ENCODE peak calls at places on chromosomes 12 and 14, in four cellular contexts. One of them, this sample, is unnamed.

GRCh38 chr14:49880267-49881064 is 12.4 kb upstream of the ARF6 start:
- DNase-seq in HL-60: no peak
- DNase-seq in K562: no peak
- DNase-seq in GM12878: no peak
- DNase-seq in this sample: no peak

GRCh38 chr14:96264200-96264553 is 8.2 kb downstream of the BDKRB1 start:
- DNase-seq in HL-60: no peak
- DNase-seq in K562: no peak
- DNase-seq in GM12878: no peak
- DNase-seq in this sample: no peak

GRCh38 chr12:44930972-44931600 is 55.0 kb upstream of the NELL2 start:
- DNase-seq in HL-60: no peak
- DNase-seq in K562: peak; percentile 19
- DNase-seq in GM12878: no peak
- DNase-seq in this sample: no peak

GRCh38 chr12:75579552-75579951 is 68.1 kb upstream of the KRR1 start:
- DNase-seq in HL-60: no peak
- DNase-seq in K562: no peak
- DNase-seq in GM12878: no peak
- DNase-seq in this sample: no peak

GRCh38 chr12:46430340-46430948 is 57.9 kb upstream of the SLC38A2 start:
- DNase-seq in HL-60: peak; percentile 37
- DNase-seq in K562: peak; percentile 24
- DNase-seq in GM12878: peak; percentile 64
- DNase-seq in this sample: no peak

GRCh38 chr14:32307881-32308582 is 21.1 kb upstream of the AKAP6 start:
- DNase-seq in HL-60: no peak
- DNase-seq in K562: no peak
- DNase-seq in GM12878: no peak
- DNase-seq in this sample: no peak

GRCh38 chr14:105850853-105851581 is 324.6 kb downstream of the TMEM121 start:
- DNase-seq in HL-60: no peak
- DNase-seq in K562: no peak
- DNase-seq in GM12878: no peak
- DNase-seq in this sample: no peak

GRCh38 chr12:131171029-131171428 is 217.3 kb downstream of the ADGRD1 start:
- DNase-seq in HL-60: no peak
- DNase-seq in K562: no peak
- DNase-seq in GM12878: no peak
- DNase-seq in this sample: no peak

GRCh38 chr14:62269204-62269603 is 507.0 kb downstream of the SNAPC1 start:
- DNase-seq in HL-60: no peak
- DNase-seq in K562: no peak
- DNase-seq in GM12878: no peak
- DNase-seq in this sample: no peak

GRCh38 chr14:68036203-68036602 is 216.6 kb downstream of the RAD51B start:
- DNase-seq in HL-60: no peak
- DNase-seq in K562: no peak
- DNase-seq in GM12878: no peak
- DNase-seq in this sample: no peak
- TF ChIP-seq SPI1 in HL-60: no peak
- TF ChIP-seq SPI1 in K562: no peak
- TF ChIP-seq SPI1 in GM12878: no peak
- TF ChIP-seq SPI1 in this sample: no peak

GRCh38 chr12:120562906-120563305 is 18.3 kb downstream of the POP5 start:
- DNase-seq in HL-60: no peak
- DNase-seq in K562: no peak
- DNase-seq in GM12878: no peak
- DNase-seq in this sample: no peak

GRCh38 chr12:120563495-120563894 is 17.7 kb downstream of the POP5 start:
- DNase-seq in HL-60: no peak
- DNase-seq in K562: no peak
- DNase-seq in GM12878: no peak
- DNase-seq in this sample: no peak
- TF ChIP-seq POLR2AphosphoS5 in HL-60: no peak
- TF ChIP-seq POLR2AphosphoS5 in K562: no peak
- TF ChIP-seq POLR2AphosphoS5 in GM12878: no peak
- TF ChIP-seq POLR2AphosphoS5 in this sample: no peak

DNA sequence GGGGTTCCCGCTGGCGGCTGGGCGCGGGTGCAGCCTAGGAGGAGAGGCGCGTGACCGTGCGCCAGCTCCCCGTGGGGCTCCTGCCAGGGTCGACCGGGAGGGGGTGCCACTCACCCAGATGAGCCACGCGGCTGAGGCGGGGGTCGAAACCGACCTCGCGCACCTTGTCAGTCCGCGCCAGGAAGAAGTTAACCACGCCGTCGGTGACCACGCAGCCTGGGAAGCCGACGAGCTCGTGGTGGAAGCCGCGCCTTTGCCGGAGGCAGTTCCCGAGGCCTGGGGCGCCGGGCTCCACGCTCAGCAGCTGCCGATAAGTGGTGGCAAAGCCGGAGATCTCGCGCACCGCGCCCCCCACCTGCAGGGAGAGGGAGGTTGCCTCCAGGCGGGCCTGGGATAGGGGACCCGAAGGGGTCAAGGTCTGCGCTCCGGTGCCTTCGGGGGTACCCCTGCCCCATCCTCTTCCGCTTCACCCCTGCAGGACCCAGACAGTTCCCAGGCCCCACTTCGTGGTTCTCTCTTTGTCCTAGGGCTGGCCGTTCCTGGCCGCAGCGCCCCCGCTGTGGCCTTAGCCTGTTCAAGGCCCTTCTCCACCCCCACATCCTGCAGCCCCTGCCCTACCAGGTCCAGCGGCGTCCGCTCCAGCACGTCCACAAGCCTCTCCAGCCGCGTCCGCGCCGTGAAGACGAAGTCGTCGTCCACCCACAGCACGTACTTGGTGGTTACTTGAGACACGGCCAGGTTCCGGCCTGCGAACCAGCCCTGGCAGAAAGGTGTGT is 5.3 kb downstream of the B4GALNT1 start:
- DNase-seq in HL-60: no peak
- DNase-seq in K562: no peak
- DNase-seq in GM12878: no peak
- DNase-seq in this sample: no peak
- TF ChIP-seq SPI1 in HL-60: no peak
- TF ChIP-seq SPI1 in K562: no peak
- TF ChIP-seq SPI1 in GM12878: no peak
- TF ChIP-seq SPI1 in this sample: no peak

DNA sequence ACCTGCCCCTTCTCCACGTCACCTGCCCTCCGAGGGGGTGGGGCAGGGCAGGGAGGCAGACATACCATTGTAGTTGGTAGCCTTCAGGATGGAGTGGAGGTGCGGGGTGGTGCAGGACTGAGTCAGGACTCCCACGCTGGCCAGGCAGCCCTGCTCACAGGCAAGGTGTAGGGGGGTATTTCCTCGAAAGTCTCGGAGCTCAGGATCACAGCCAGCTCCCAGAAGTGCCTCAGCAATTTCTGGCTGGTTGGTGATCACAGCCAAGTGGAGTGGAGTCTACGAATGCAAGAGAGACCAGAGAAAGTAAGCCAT is 1.5 kb downstream of the NFKBIA start:
- DNase-seq in HL-60: no peak
- DNase-seq in K562: no peak
- DNase-seq in GM12878: no peak
- DNase-seq in this sample: no peak
- TF ChIP-seq POLR2AphosphoS5 in HL-60: no peak
- TF ChIP-seq POLR2AphosphoS5 in K562: no peak
- TF ChIP-seq POLR2AphosphoS5 in GM12878: no peak
- TF ChIP-seq POLR2AphosphoS5 in this sample: no peak

DNA sequence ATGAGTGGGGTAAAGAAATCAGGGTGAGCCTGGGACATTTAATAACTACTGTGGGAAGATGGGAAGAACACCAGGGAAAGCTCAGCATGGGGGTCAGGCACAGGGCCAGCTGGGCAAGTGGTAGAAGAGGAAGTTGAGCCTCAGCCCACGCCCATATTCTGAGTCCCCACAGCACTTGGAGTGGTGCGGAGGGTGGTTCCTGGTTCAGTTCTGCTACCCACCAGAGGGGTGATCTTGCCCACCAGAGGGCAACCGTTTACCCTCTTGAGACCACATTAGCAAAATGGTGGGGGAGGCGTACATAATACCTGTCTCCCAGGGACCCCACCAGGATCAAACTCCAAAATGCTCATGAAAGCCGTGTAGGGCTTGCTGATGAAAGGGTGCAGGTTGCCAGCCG is 16.8 kb upstream of the ANKRD33 start:
- DNase-seq in HL-60: peak; percentile 47
- DNase-seq in K562: no peak
- DNase-seq in GM12878: no peak
- DNase-seq in this sample: no peak
- TF ChIP-seq SPI1 in HL-60: no peak
- TF ChIP-seq SPI1 in K562: no peak
- TF ChIP-seq SPI1 in GM12878: no peak
- TF ChIP-seq SPI1 in this sample: no peak

DNA sequence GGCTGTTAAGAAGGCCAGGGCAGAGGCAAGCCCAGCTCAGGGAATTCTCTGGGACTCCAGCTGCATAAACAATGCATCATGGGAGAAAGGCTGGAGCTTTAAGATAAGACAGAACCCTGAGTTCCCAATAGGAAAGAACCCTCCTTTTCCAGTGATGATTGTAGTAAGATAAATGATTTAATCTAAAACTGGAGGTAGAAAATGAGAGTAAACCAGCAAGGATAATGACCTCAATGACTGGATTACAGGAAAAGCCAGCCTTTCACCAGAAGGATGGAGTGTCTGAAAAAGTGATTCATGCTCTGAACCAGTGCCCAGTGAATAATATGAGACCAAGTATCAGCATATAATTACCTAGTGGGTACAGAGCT is 45.9 kb downstream of the ITPR2 start:
- DNase-seq in HL-60: no peak
- DNase-seq in K562: no peak
- DNase-seq in GM12878: no peak
- DNase-seq in this sample: no peak
- TF ChIP-seq POLR2AphosphoS5 in HL-60: no peak
- TF ChIP-seq POLR2AphosphoS5 in K562: no peak
- TF ChIP-seq POLR2AphosphoS5 in GM12878: no peak
- TF ChIP-seq POLR2AphosphoS5 in this sample: no peak

GRCh38 chr14:24013654-24014514 is 25.2 kb downstream of the DHRS4L2 start:
- DNase-seq in HL-60: peak; percentile 63
- DNase-seq in K562: peak; percentile 59
- DNase-seq in GM12878: peak; percentile 57
- DNase-seq in this sample: peak; percentile 57
- TF ChIP-seq SPI1 in HL-60: peak; percentile 1
- TF ChIP-seq SPI1 in K562: no peak
- TF ChIP-seq SPI1 in GM12878: no peak
- TF ChIP-seq SPI1 in this sample: peak; percentile 4

This sample was measured in GM12891.